ENCODE peak calls at places on chromosome 13, in seven cellular contexts. One of them, this sample, is unnamed.

GRCh38 chr13:61123533-61124269 is 291.9 kb downstream of the PCDH20 start:
- DNase-seq in LHCN-M2: no peak
- DNase-seq in activated T-helper 9 cell treated with anti-CD3 and anti-CD28 coated beads, Interleukin-2, amount 50 U/mL, for 16 hours: no peak
- DNase-seq in pancreas: no peak
- DNase-seq in BE2C: no peak
- DNase-seq in iris pigment epithelial cell: no peak
- DNase-seq in stimulated activated CD8-positive, alpha-beta memory T cell treated with anti-CD3 and anti-CD28 coated beads, Interleukin-4, amount 100 ng/mL, for 1 hour: no peak
- DNase-seq in this sample: no peak

GRCh38 chr13:20360041-20360491 is 127.9 kb upstream of the GJB6 start:
- DNase-seq in activated T-helper 9 cell treated with anti-CD3 and anti-CD28 coated beads, Interleukin-2, amount 50 U/mL, for 16 hours: no peak
- DNase-seq in LHCN-M2: peak
- DNase-seq in stimulated activated CD8-positive, alpha-beta memory T cell treated with anti-CD3 and anti-CD28 coated beads, Interleukin-4, amount 100 ng/mL, for 1 hour: no peak
- DNase-seq in pancreas: peak
- DNase-seq in BE2C: no peak
- DNase-seq in iris pigment epithelial cell: peak
- DNase-seq in this sample: peak

GRCh38 chr13:109380457-109380856 is 405.9 kb downstream of the IRS2 start:
- DNase-seq in BE2C: no peak
- DNase-seq in stimulated activated CD8-positive, alpha-beta memory T cell treated with anti-CD3 and anti-CD28 coated beads, Interleukin-4, amount 100 ng/mL, for 1 hour: no peak
- DNase-seq in pancreas: no peak
- DNase-seq in LHCN-M2: no peak
- DNase-seq in activated T-helper 9 cell treated with anti-CD3 and anti-CD28 coated beads, Interleukin-2, amount 50 U/mL, for 16 hours: no peak
- DNase-seq in iris pigment epithelial cell: no peak
- DNase-seq in this sample: no peak

GRCh38 chr13:46526763-46527162 is 26.2 kb upstream of the LRCH1 start:
- DNase-seq in BE2C: no peak
- DNase-seq in stimulated activated CD8-positive, alpha-beta memory T cell treated with anti-CD3 and anti-CD28 coated beads, Interleukin-4, amount 100 ng/mL, for 1 hour: no peak
- DNase-seq in activated T-helper 9 cell treated with anti-CD3 and anti-CD28 coated beads, Interleukin-2, amount 50 U/mL, for 16 hours: no peak
- DNase-seq in LHCN-M2: no peak
- DNase-seq in pancreas: no peak
- DNase-seq in iris pigment epithelial cell: no peak
- DNase-seq in this sample: no peak

GRCh38 chr13:28489975-28490550 is 4.9 kb downstream of the FLT1 start:
- DNase-seq in BE2C: no peak
- DNase-seq in activated T-helper 9 cell treated with anti-CD3 and anti-CD28 coated beads, Interleukin-2, amount 50 U/mL, for 16 hours: no peak
- DNase-seq in iris pigment epithelial cell: peak
- DNase-seq in LHCN-M2: no peak
- DNase-seq in stimulated activated CD8-positive, alpha-beta memory T cell treated with anti-CD3 and anti-CD28 coated beads, Interleukin-4, amount 100 ng/mL, for 1 hour: no peak
- DNase-seq in pancreas: no peak
- DNase-seq in this sample: no peak

GRCh38 chr13:48994731-48995130 is 19.0 kb downstream of the FNDC3A start:
- DNase-seq in stimulated activated CD8-positive, alpha-beta memory T cell treated with anti-CD3 and anti-CD28 coated beads, Interleukin-4, amount 100 ng/mL, for 1 hour: no peak
- DNase-seq in LHCN-M2: no peak
- DNase-seq in BE2C: no peak
- DNase-seq in activated T-helper 9 cell treated with anti-CD3 and anti-CD28 coated beads, Interleukin-2, amount 50 U/mL, for 16 hours: no peak
- DNase-seq in iris pigment epithelial cell: peak
- DNase-seq in pancreas: no peak
- DNase-seq in this sample: no peak

GRCh38 chr13:107034236-107034635 is 466.3 kb upstream of the ARGLU1 start:
- DNase-seq in stimulated activated CD8-positive, alpha-beta memory T cell treated with anti-CD3 and anti-CD28 coated beads, Interleukin-4, amount 100 ng/mL, for 1 hour: no peak
- DNase-seq in activated T-helper 9 cell treated with anti-CD3 and anti-CD28 coated beads, Interleukin-2, amount 50 U/mL, for 16 hours: no peak
- DNase-seq in BE2C: no peak
- DNase-seq in LHCN-M2: no peak
- DNase-seq in iris pigment epithelial cell: no peak
- DNase-seq in pancreas: no peak
- DNase-seq in this sample: no peak

GRCh38 chr13:105817011-105817410 is 718.5 kb downstream of the EFNB2 start:
- DNase-seq in pancreas: no peak
- DNase-seq in stimulated activated CD8-positive, alpha-beta memory T cell treated with anti-CD3 and anti-CD28 coated beads, Interleukin-4, amount 100 ng/mL, for 1 hour: no peak
- DNase-seq in BE2C: no peak
- DNase-seq in activated T-helper 9 cell treated with anti-CD3 and anti-CD28 coated beads, Interleukin-2, amount 50 U/mL, for 16 hours: no peak
- DNase-seq in LHCN-M2: no peak
- DNase-seq in iris pigment epithelial cell: no peak
- DNase-seq in this sample: no peak

This sample was measured in astrocyte of the cerebellum.